ENCODE peak calls at places on chromosomes 1 and 21, in seven cellular contexts. X, N, R, T, L, V and U are unnamed samples.

GRCh38 chr1:14983277-14983676 is 170.3 kb upstream of the TMEM51 start:
- DNase-seq in N (peak; percentile 46), R (no peak), X (no peak), L (no peak), V (no peak), T (no peak), U (no peak)

GRCh38 chr1:18198240-18198639 is 90.6 kb downstream of the IGSF21 start:
- DNase-seq in X (no peak), L (peak; percentile 40), R (no peak), N (no peak), V (no peak), T (no peak), U (no peak)

GRCh38 chr1:31505884-31506497 is 70.3 kb upstream of the TINAGL1 start:
- DNase-seq in T (no peak), N (no peak), R (no peak), X (no peak), V (no peak), L (no peak), U (peak; percentile 83)

GRCh38 chr1:109996476-109996875 is 11.9 kb downstream of the AHCYL1 start:
- DNase-seq in X (no peak), R (no peak), L (no peak), T (no peak), V (no peak), N (no peak), U (no peak)

GRCh38 chr1:47978486-47978885 is 18.7 kb downstream of the TRABD2B start:
- DNase-seq in R (no peak), N (no peak), V (no peak), X (no peak), L (no peak), T (no peak), U (no peak)

GRCh38 chr1:4654764-4655673 is 610 bp downstream of the AJAP1 start:
- DNase-seq in N (no peak), V (no peak), L (peak; percentile 82), X (no peak), R (no peak), T (no peak), U (no peak)

GRCh38 chr1:12631571-12631970 is 12.3 kb upstream of the AADACL4 start:
- DNase-seq in R (no peak), X (no peak), L (no peak), N (no peak), V (no peak), T (no peak), U (no peak)

GRCh38 chr1:209820986-209821385 is 6.8 kb upstream of the UTP25 start:
- DNase-seq in L (no peak), V (no peak), X (no peak), T (no peak), R (no peak), N (no peak), U (no peak)

GRCh38 chr21:25005388-25005787 is 601.9 kb downstream of the MRPL39 start:
- DNase-seq in L (no peak), V (no peak), X (no peak), N (no peak), T (no peak), R (no peak), U (no peak)

GRCh38 chr1:231236131-231236571 is 4.9 kb upstream of the GNPAT start:
- DNase-seq in V (no peak), R (peak; percentile 87), X (no peak), T (no peak), L (no peak), N (no peak), U (no peak)

GRCh38 chr1:184158911-184159701 is 107.6 kb downstream of the TSEN15 start:
- DNase-seq in T (peak; percentile 46), R (no peak), V (no peak), N (no peak), X (no peak), L (no peak), U (no peak)

GRCh38 chr1:154669464-154670282 is 61.7 kb upstream of the ADAR start:
- DNase-seq in L (peak; percentile 89), R (peak; percentile 65), N (peak; percentile 60), V (peak; percentile 73), T (peak; percentile 89), X (peak; percentile 67), U (peak; percentile 67)

GRCh38 chr1:224540535-224540934 is 75.6 kb upstream of the CNIH3 start:
- DNase-seq in R (no peak), V (no peak), N (no peak), T (no peak), L (no peak), X (no peak), U (no peak)

GRCh38 chr1:81174811-81175476 is 625.8 kb upstream of the ADGRL2 start:
- DNase-seq in L (no peak), T (no peak), X (peak; percentile 68), N (no peak), V (no peak), R (no peak), U (no peak)

GRCh38 chr1:166165661-166166399 is 971 bp downstream of the FAM78B start:
- DNase-seq in R (no peak), L (peak; percentile 46), V (no peak), N (no peak), T (peak; percentile 47), X (no peak), U (no peak)

GRCh38 chr1:72567511-72567910 is 285.2 kb upstream of the NEGR1 start:
- DNase-seq in L (no peak), T (no peak), R (no peak), N (no peak), X (no peak), V (no peak), U (no peak)

GRCh38 chr1:12405325-12406217 is 175.7 kb downstream of the VPS13D start:
- DNase-seq in X (no peak), L (no peak), T (no peak), N (peak; percentile 51), R (peak; percentile 82), V (no peak), U (no peak)

GRCh38 chr1:10656431-10656830 is 140.0 kb downstream of the CASZ1 start:
- DNase-seq in T (no peak), L (no peak), X (no peak), R (no peak), N (no peak), V (no peak), U (no peak)

GRCh38 chr1:52028328-52028727 is 5.3 kb downstream of the KTI12 start:
- DNase-seq in N (no peak), V (no peak), L (no peak), R (peak; percentile 24), X (no peak), T (no peak), U (no peak)

GRCh38 chr1:151939141-151939540 is 29.8 kb upstream of the THEM4 start:
- DNase-seq in X (no peak), N (no peak), L (no peak), V (no peak), R (no peak), T (no peak), U (no peak)

GRCh38 chr21:40769231-40769630 is 77.7 kb downstream of the DSCAM start:
- DNase-seq in T (no peak), L (no peak), V (no peak), R (no peak), X (no peak), N (no peak), U (no peak)

GRCh38 chr1:55702064-55702463 is 486.9 kb upstream of the USP24 start:
- DNase-seq in X (peak; percentile 19), L (peak; percentile 25), N (peak; percentile 16), V (no peak), T (no peak), R (peak; percentile 24), U (no peak)

GRCh38 chr1:234212764-234213406 is 160.4 kb upstream of the COA6 start:
- DNase-seq in X (no peak), N (peak; percentile 68), V (no peak), T (peak; percentile 66), R (peak; percentile 53), L (peak; percentile 77), U (peak; percentile 28)

DNA sequence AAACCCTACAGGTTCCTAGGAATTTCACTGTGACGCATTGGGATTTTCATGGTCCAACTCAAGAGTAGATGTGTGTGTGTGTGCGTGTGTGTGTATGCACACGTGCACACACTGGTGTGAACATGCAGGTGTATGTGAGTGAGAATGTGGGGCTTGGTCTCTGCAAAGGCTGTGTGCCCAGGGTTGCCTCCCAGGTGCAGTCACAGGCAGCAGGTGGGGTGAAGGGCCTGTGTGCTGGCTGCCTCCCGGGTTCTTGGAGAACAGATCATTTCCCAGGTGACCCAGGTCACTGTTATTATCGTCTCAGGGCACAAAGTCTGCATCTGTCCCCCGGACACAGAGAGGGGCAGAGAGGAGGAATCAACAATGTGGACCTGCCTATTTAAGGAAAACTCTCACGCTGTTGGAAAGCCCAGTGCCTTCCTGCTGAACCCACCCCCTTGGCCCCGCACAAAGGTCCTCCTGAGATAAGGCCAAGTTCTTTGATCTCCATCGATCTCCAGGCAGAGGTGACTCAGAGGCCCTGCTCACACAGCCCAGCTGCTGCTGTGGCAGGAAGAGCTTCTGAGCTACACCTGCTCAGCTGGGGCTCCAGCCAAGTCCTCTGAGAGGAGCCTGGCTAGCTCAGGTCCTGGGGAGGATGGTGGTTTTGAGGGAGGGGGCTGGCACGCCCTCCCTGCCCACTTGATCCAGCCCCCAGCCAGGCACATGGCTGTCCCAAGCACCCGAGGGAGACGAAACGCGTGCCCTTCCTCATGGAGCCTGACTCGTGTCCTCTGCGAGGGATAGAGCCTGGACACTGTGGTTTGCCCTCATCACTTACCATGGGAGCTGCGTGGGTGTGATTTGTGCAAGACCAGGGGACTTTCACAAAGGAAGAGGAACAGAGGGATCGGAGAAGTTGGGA is 134.0 kb upstream of the ARHGEF16 start:
- DNase-seq in T (no peak), N (no peak), X (peak; percentile 34), R (peak; percentile 99), L (no peak), V (no peak), U (no peak)
- TF ChIP-seq YY1 in T (no peak), N (no peak), X (no peak), R (peak; percentile 52), L (no peak), V (no peak), U (no peak)

GRCh38 chr1:150560011-150560438 is 10.8 kb downstream of the ADAMTSL4 start:
- DNase-seq in L (peak; percentile 92), T (no peak), X (peak; percentile 61), V (no peak), R (peak; percentile 67), N (peak; percentile 69), U (no peak)
- TF ChIP-seq YY1 in L (no peak), T (no peak), X (no peak), V (no peak), R (peak; percentile 19), N (peak; percentile 16), U (peak; percentile 40)

GRCh38 chr1:66532798-66533783 is 862 bp upstream of the SGIP1 start:
- DNase-seq in T (no peak), R (no peak), X (no peak), N (no peak), L (peak; percentile 53), V (no peak), U (no peak)
- TF ChIP-seq YY1 in T (no peak), R (no peak), X (no peak), N (no peak), L (no peak), V (peak; percentile 13), U (no peak)

DNA sequence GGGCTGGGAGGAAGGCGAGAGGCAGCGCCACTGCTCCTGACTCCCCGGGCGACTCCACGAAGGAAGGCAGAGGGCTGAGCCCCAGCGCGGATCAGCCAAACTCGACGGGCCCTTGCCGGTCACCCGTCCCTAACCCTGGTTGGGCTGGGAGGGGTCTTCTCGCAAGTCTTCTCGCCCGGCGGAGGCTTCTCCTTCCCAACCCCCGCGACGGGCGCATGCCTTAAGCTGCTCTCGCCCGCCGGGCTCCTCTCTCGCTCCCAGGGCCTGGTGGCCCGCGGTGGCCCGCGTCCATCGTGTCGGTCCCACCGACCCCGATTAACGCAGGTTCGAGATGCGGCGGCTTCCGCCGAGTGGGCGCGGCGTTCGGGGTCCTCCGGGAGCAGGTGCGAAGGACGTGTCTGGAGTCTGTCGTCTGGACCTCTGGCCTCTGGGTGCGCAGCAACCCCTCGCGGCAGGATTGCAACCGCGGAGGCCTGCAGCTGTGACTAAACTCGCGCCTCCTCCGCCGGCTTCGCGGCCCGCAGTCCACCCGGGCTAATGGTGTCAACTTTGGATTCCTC is 29.0 kb upstream of the PPM1J start:
- DNase-seq in T (no peak), V (no peak), L (no peak), R (no peak), X (no peak), N (no peak), U (no peak)
- TF ChIP-seq YY1 in T (no peak), V (no peak), L (no peak), R (no peak), X (no peak), N (no peak), U (no peak)